ENCODE peak calls at places on chromosomes 6 and 20, in ten cellular contexts. G, J, S, Q, K, B, V, U, O and W are unnamed samples.

GRCh38 chr20:14622796-14623195 is 285.4 kb upstream of the FLRT3 start:
- DNase-seq in G (no peak), J (no peak), S (no peak), Q (no peak), K (no peak), B (no peak), V (peak; percentile 48), U (peak; percentile 32), O (no peak), W (peak; percentile 14)

GRCh38 chr6:5389086-5389745 is 127.9 kb downstream of the FARS2 start:
- DNase-seq in G (no peak), J (no peak), S (no peak), Q (no peak), K (no peak), B (no peak), V (no peak), U (no peak), O (no peak), W (no peak)

GRCh38 chr6:20134613-20135012 is 77.7 kb downstream of the MBOAT1 start:
- DNase-seq in G (no peak), J (no peak), S (no peak), Q (no peak), K (no peak), B (no peak), V (no peak), U (no peak), O (no peak), W (peak; percentile 36)

GRCh38 chr6:830667-831327 is 137.9 kb upstream of the EXOC2 start:
- DNase-seq in G (no peak), J (no peak), S (no peak), Q (no peak), K (no peak), B (no peak), V (no peak), U (no peak), O (no peak), W (no peak)

GRCh38 chr20:21902391-21902790 is 196.9 kb downstream of the PAX1 start:
- DNase-seq in G (no peak), J (no peak), S (no peak), Q (no peak), K (no peak), B (no peak), V (no peak), U (no peak), O (no peak), W (no peak)

GRCh38 chr20:48153523-48153922 is 368.2 kb upstream of the SULF2 start:
- DNase-seq in G (no peak), J (no peak), S (peak; percentile 73), Q (no peak), K (no peak), B (no peak), V (peak; percentile 39), U (no peak), O (no peak), W (no peak)

GRCh38 chr20:58753267-58753928 is 60.8 kb downstream of the NPEPL1 start:
- DNase-seq in G (no peak), J (no peak), S (no peak), Q (no peak), K (no peak), B (peak; percentile 59), V (no peak), U (no peak), O (no peak), W (no peak)

GRCh38 chr20:2301164-2301622 is 5.4 kb downstream of the TGM3 start:
- DNase-seq in G (no peak), J (no peak), S (no peak), Q (peak; percentile 35), K (peak; percentile 27), B (no peak), V (no peak), U (no peak), O (no peak), W (peak; percentile 68)

GRCh38 chr6:164151161-164151728 is 736.7 kb downstream of the QKI start:
- DNase-seq in G (no peak), J (no peak), S (no peak), Q (peak; percentile 69), K (peak; percentile 24), B (no peak), V (no peak), U (no peak), O (peak; percentile 63), W (no peak)

GRCh38 chr20:37914672-37915433 is 11.9 kb downstream of the VSTM2L start:
- DNase-seq in G (peak; percentile 47), J (no peak), S (no peak), Q (no peak), K (no peak), B (peak; percentile 82), V (peak; percentile 74), U (no peak), O (peak; percentile 53), W (no peak)

GRCh38 chr6:30264731-30265130 is 51.5 kb upstream of the TRIM26 start:
- DNase-seq in G (no peak), J (no peak), S (no peak), Q (no peak), K (no peak), B (no peak), V (no peak), U (no peak), O (no peak), W (no peak)

DNA sequence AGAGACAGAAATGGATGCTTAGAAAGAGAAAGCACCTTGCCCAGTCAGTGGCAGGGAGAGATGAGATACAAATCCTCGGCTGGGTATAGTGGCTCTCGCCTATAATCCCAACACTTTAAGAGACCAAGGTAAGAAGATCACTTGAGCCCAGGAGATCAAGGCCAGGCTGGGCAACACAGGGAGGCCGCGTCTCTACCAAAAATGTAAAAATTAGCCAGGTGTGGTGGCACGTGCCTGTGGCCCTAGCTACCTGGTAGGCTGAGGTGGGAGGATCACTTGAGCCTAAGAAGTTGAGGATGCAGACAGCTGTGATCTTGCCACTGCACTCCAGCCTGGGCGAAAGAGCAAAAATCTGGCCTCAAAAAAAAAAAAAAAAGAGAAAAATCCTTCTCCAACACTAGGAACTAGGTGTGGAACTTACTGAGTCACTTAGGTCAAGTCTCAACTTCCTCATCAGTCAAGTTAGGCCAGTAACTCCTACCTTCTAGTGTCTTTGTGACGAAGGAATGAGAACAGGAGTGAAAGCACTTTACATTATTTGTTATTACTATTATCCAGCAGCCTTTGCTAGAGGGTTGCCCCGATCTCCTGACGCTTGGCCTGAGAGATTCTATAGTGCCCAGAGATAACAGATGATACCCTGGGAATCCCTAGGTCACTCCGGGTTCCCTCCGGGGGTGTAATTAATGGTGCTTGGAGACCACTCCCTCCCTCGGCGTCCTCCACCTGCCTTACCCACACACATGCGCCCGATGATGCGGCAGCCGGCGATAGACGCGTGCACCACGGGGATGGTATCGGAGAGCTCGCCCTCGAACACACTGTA is 918 bp downstream of the EIF6 start:
- DNase-seq in G (no peak), J (no peak), S (no peak), Q (no peak), K (no peak), B (no peak), V (no peak), U (no peak), O (no peak), W (peak; percentile 56)
- H3K4me1 ChIP-seq in G (peaks cover 9% of the 10 kb centered on the region), J (peaks cover 27% of the 10 kb centered on the region), S (peaks cover 5% of the 10 kb centered on the region), Q (peaks cover 38% of the 10 kb centered on the region), K (peaks cover 11% of the 10 kb centered on the region), B (peaks cover 8% of the 10 kb centered on the region), V (no peaks in the 10 kb centered on the region), U (peaks cover 47% of the 10 kb centered on the region), O (peaks cover 12% of the 10 kb centered on the region), W (peaks cover 13% of the 10 kb centered on the region)

GRCh38 chr6:11065436-11066202 is 21.5 kb upstream of the ELOVL2 start:
- DNase-seq in G (no peak), J (no peak), S (no peak), Q (no peak), K (no peak), B (no peak), V (no peak), U (no peak), O (no peak), W (no peak)
- H3K4me3 ChIP-seq in G (no peak overlapping the region), J (no peak overlapping the region), S (no peak overlapping the region), Q (no peak overlapping the region), K (no peak overlapping the region), B (no peak overlapping the region), V (no peak overlapping the region), U (no peak overlapping the region), O (no peak overlapping the region), W (no peak overlapping the region)

GRCh38 chr20:62128499-62128898 is 6.2 kb downstream of the LSM14B start:
- DNase-seq in G (no peak), J (no peak), S (no peak), Q (no peak), K (no peak), B (no peak), V (no peak), U (no peak), O (no peak), W (no peak)

GRCh38 chr20:62127799-62128198 is 5.5 kb downstream of the LSM14B start:
- DNase-seq in G (no peak), J (no peak), S (no peak), Q (no peak), K (no peak), B (no peak), V (no peak), U (no peak), O (no peak), W (no peak)

GRCh38 chr20:62131560-62132320 is 9.5 kb downstream of the LSM14B start:
- DNase-seq in G (no peak), J (no peak), S (no peak), Q (no peak), K (no peak), B (no peak), V (no peak), U (no peak), O (no peak), W (no peak)

GRCh38 chr20:62132421-62132820 is 10.1 kb downstream of the LSM14B start:
- DNase-seq in G (no peak), J (no peak), S (no peak), Q (no peak), K (peak; percentile 56), B (no peak), V (no peak), U (no peak), O (no peak), W (no peak)

GRCh38 chr20:62129731-62130531 is 7.7 kb downstream of the LSM14B start:
- DNase-seq in G (no peak), J (no peak), S (no peak), Q (no peak), K (no peak), B (no peak), V (no peak), U (no peak), O (no peak), W (no peak)
- H3K36me3 ChIP-seq in G (no peaks in the 10 kb centered on the region), J (peaks cover 12% of the 10 kb centered on the region), S (peaks cover 4% of the 10 kb centered on the region), Q (peaks cover 98% of the 10 kb centered on the region), K (peaks cover 16% of the 10 kb centered on the region), B (peaks cover 80% of the 10 kb centered on the region), V (peaks cover 85% of the 10 kb centered on the region), U (peaks cover 100% of the 10 kb centered on the region), O (peaks cover 95% of the 10 kb centered on the region), W (peaks cover 6% of the 10 kb centered on the region)

GRCh38 chr20:33838035-33838864 is 27.1 kb downstream of the CHMP4B start:
- DNase-seq in G (no peak), J (no peak), S (peak; percentile 74), Q (no peak), K (no peak), B (no peak), V (no peak), U (no peak), O (no peak), W (peak; percentile 77)
- H3K4me1 ChIP-seq in G (peaks cover 5% of the 10 kb centered on the region), J (peaks cover 89% of the 10 kb centered on the region), S (peaks cover 100% of the 10 kb centered on the region), Q (peaks cover 96% of the 10 kb centered on the region), K (peaks cover 74% of the 10 kb centered on the region), B (peaks cover 11% of the 10 kb centered on the region), V (peaks cover 45% of the 10 kb centered on the region), U (peaks cover 85% of the 10 kb centered on the region), O (peaks cover 8% of the 10 kb centered on the region), W (peaks cover 49% of the 10 kb centered on the region)

DNA sequence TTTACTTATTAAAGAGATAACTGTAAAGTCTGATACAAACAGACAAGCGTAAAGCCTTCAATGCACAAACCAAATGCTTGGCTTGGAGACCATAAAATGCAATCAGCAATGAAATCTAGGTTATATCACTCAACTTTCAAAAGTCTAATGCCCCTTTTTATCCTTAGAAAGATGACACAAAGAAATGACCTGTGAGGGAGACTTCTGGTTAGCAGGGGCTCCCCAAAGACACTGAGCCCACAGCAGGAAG is 88.4 kb downstream of the HIVEP2 start:
- DNase-seq in G (no peak), J (no peak), S (no peak), Q (no peak), K (no peak), B (no peak), V (no peak), U (no peak), O (no peak), W (no peak)
- H3K4me3 ChIP-seq in G (no peak overlapping the region), J (no peak overlapping the region), S (peak overlapping the region; percentile 45), Q (no peak overlapping the region), K (no peak overlapping the region), B (no peak overlapping the region), V (no peak overlapping the region), U (no peak overlapping the region), O (no peak overlapping the region), W (no peak overlapping the region)